ENCODE peak calls at places on chromosomes 16 and 17, in five cellular contexts. U is CD8-positive, alpha-beta memory T cell; I is GM23248; T is effector memory CD4-positive, alpha-beta T cell; C is heart right ventricle. J is an unnamed sample.
A peak's percentile ranks its signal among the peaks of the same experiment; 100 is the strongest.

GRCh38 chr16:88989852-88990547 is 13.0 kb upstream of the CBFA2T3 start:
- DNase-seq in U (no peak), I (no peak), T (no peak), C (no peak), J (no peak)

GRCh38 chr16:90047714-90048346 is 28.6 kb upstream of the DBNDD1 start:
- DNase-seq in U (no peak), I (peak; percentile 21), T (no peak), C (no peak), J (no peak)

GRCh38 chr17:73838815-73839214 is 194.6 kb upstream of the SDK2 start:
- DNase-seq in U (no peak), I (no peak), T (no peak), C (no peak), J (no peak)

GRCh38 chr17:78180083-78180482 is 6.8 kb downstream of the TK1 start:
- DNase-seq in U (no peak), I (no peak), T (no peak), C (no peak), J (no peak)

GRCh38 chr17:65530158-65530984 is 31.1 kb downstream of the AXIN2 start:
- DNase-seq in U (no peak), I (no peak), T (no peak), C (no peak), J (no peak)

GRCh38 chr16:75818491-75818890 is 92.2 kb upstream of the CPHXL start:
- DNase-seq in U (no peak), I (peak; percentile 23), T (no peak), C (no peak), J (no peak)

GRCh38 chr17:73694491-73694890 is 50.2 kb upstream of the SDK2 start:
- DNase-seq in U (no peak), I (no peak), T (no peak), C (no peak), J (no peak)

GRCh38 chr16:31472559-31473203 is 729 bp downstream of the TGFB1I1 start:
- DNase-seq in U (no peak), I (peak; percentile 96), T (no peak), C (peak; percentile 92), J (peak; percentile 27)

GRCh38 chr17:50325906-50326305 is 20.0 kb upstream of the XYLT2 start:
- DNase-seq in U (no peak), I (no peak), T (no peak), C (no peak), J (no peak)

GRCh38 chr17:68190495-68190894 is 57.3 kb upstream of the AMZ2 start:
- DNase-seq in U (no peak), I (no peak), T (no peak), C (no peak), J (no peak)

GRCh38 chr16:27107185-27107592 is 40.5 kb downstream of the C16orf82 start:
- DNase-seq in U (no peak), I (no peak), T (no peak), C (no peak), J (no peak)

GRCh38 chr17:10063730-10064221 is 134.6 kb downstream of the GAS7 start:
- DNase-seq in U (no peak), I (peak; percentile 65), T (no peak), C (peak; percentile 35), J (no peak)

GRCh38 chr17:35189291-35189690 is 4.9 kb downstream of the SLC35G3 start:
- DNase-seq in U (no peak), I (peak; percentile 49), T (no peak), C (no peak), J (no peak)

DNA sequence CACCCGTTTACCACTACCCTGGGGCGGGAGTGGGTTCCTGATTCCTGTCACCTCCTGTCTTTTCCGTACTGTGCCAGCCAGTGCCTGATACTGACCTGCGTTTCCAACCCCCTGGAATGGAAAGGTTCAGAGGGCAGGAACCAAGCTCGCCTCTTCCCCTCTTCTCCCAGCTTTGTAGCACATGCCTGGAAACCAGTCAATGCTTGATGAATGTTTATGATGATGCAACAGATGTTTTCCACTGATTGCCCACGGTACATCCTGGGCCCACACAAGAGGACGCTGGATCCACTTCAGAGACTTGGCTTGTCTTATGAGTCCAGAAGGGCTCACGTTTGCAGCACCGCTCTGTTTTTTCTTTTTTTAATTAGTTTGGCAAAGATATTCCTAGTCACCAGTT is 262.0 kb downstream of the CPPED1 start:
- DNase-seq in U (no peak), I (no peak), T (no peak), C (no peak), J (no peak)
- H3K27ac ChIP-seq in U (no peak overlapping the region), I (no peak overlapping the region), T (no peak overlapping the region), C (no peak overlapping the region), J (no peak overlapping the region)

GRCh38 chr16:49992825-49993224 is 32.2 kb upstream of the CNEP1R1 start:
- DNase-seq in U (no peak), I (no peak), T (no peak), C (no peak), J (no peak)
- H3K4me1 ChIP-seq in U (no peaks in the 10 kb centered on the region), I (no peaks in the 10 kb centered on the region), T (no peaks in the 10 kb centered on the region), C (no peaks in the 10 kb centered on the region), J (no peaks in the 10 kb centered on the region)

GRCh38 chr16:68131813-68132706 is 46.9 kb downstream of the NFATC3 start:
- DNase-seq in U (no peak), I (no peak), T (no peak), C (no peak), J (peak; percentile 48)
- H3K4me3 ChIP-seq in U (no peak overlapping the region), I (no peak overlapping the region), T (peak overlapping the region; percentile 22), C (no peak overlapping the region), J (no peak overlapping the region)

GRCh38 chr17:52148288-52148968 is 10.1 kb downstream of the CA10 start:
- DNase-seq in U (no peak), I (no peak), T (no peak), C (no peak), J (no peak)

GRCh38 chr17:52147872-52148271 is 10.6 kb downstream of the CA10 start:
- DNase-seq in U (no peak), I (no peak), T (no peak), C (no peak), J (no peak)

GRCh38 chr17:52148969-52149351 is 9.6 kb downstream of the CA10 start:
- DNase-seq in U (no peak), I (no peak), T (no peak), C (no peak), J (no peak)

GRCh38 chr17:52145496-52145895 is 13.0 kb downstream of the CA10 start:
- DNase-seq in U (no peak), I (no peak), T (no peak), C (no peak), J (no peak)

DNA sequence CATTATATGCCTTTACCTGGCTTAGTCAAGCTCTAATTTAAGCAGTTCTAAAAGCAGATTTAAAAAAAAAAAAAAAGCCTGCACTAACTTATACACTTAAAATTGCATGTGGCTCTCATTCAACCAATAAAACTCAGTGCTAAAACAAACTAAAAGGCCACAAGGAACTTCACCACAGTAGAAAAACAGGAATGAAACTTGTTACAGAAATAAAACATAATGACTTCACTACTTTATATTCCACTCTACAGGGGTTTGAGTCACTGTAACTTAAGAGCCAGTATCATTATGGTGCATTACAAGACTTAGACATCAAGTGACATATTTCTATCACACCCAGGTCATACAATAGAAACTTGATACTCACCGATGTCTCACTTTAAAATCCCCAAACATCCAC is 11.1 kb downstream of the CA10 start:
- DNase-seq in U (no peak), I (no peak), T (no peak), C (no peak), J (no peak)
- H3K27ac ChIP-seq in U (no peak overlapping the region), I (no peak overlapping the region), T (no peak overlapping the region), C (no peak overlapping the region), J (no peak overlapping the region)

DNA sequence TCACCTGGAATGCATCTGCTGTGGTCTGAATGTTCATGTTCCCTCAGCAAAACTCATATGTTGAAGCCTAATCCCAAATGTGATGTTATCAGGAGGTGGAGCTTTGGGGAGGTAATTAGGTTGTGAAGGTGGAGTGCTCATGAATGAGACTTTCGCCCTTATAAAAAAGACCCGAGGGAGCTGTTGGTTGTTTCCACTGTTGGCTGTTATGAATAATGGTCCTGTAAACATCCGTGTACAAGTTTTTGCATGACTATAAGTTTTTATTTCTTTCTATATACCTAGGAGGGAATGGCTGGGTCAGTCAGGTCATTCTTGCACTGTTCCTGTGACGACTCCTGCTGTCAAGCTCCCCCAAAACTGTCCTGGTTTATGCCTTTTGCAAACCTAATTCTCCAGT is 9.6 kb upstream of the CHP2 start:
- DNase-seq in U (no peak), I (no peak), T (no peak), C (no peak), J (no peak)
- H3K4me1 ChIP-seq in U (no peaks in the 10 kb centered on the region), I (no peaks in the 10 kb centered on the region), T (no peaks in the 10 kb centered on the region), C (no peaks in the 10 kb centered on the region), J (no peaks in the 10 kb centered on the region)

GRCh38 chr17:48526986-48527741 is 3.6 kb downstream of the HOXB1 start:
- DNase-seq in U (no peak), I (no peak), T (no peak), C (no peak), J (no peak)
- H3K4me3 ChIP-seq in U (no peak overlapping the region), I (no peak overlapping the region), T (no peak overlapping the region), C (no peak overlapping the region), J (no peak overlapping the region)

GRCh38 chr17:17816831-17817551 is 19.8 kb downstream of the SREBF1 start:
- DNase-seq in U (no peak), I (no peak), T (no peak), C (no peak), J (no peak)

GRCh38 chr17:17814162-17815061 is 22.4 kb downstream of the SREBF1 start:
- DNase-seq in U (no peak), I (no peak), T (no peak), C (no peak), J (no peak)

GRCh38 chr17:17815062-17815406 is 21.8 kb downstream of the SREBF1 start:
- DNase-seq in U (no peak), I (no peak), T (no peak), C (peak; percentile 70), J (no peak)

GRCh38 chr17:17816240-17816814 is 20.5 kb downstream of the SREBF1 start:
- DNase-seq in U (no peak), I (no peak), T (no peak), C (no peak), J (no peak)

DNA sequence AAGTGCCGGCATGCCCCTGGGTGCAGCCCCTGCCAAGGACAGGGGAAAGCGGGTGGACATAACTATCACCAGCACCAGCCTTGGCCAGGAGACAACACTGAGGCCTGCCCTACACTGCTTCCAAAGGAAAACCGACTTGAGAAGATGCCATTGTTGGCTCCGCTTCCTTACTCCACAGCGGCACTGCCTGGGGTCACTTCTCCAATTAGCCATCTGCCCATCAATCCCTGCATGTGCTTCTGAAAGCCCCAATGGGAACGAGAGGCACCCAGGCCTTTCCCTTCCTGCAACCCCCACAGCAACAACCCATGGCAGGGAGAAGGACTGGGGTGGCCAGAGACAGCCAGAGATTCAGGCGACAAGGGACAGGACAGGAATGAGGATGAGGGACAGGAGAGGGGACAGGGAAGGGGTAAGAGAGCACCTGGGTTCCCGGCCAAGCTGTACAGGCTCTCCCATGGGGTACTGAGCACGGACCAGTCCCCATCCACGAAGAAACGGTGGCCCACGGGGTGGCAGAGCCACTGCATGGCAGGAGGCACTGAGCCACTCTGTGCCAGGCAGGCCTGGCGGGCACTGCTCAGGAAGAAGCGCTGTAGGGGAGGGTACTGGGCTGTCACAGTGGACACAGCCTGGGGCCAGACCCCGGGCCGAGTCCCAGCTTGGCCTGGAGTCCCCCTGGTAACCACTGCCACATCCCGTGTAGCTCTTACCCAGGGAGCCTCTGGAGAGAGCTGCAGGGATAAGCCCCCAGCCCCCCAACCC is 21.2 kb downstream of the SREBF1 start:
- DNase-seq in U (no peak), I (no peak), T (no peak), C (no peak), J (no peak)
- H3K27ac ChIP-seq in U (no peak overlapping the region), I (no peak overlapping the region), T (no peak overlapping the region), C (peak overlapping the region; percentile 79), J (no peak overlapping the region)

J was measured in CD4-positive, alpha-beta memory T cell.